ENCODE peak calls at places on chromosome X, in eight cellular contexts. One of them, this sample, is unnamed.
A peak's percentile ranks its signal among the peaks of the same experiment; 100 is the strongest.

GRCh38 chrX:65667503-65668355 is at the start of gene MSN:
- DNase-seq in dorsolateral prefrontal cortex: no peak
- DNase-seq in kidney tubule cell: peak; percentile 74
- DNase-seq in epithelial cell of esophagus: peak; percentile 58
- DNase-seq in T-helper 17 cell: peak; percentile 64
- DNase-seq in astrocyte of the spinal cord: peak; percentile 48
- DNase-seq in SW480: peak; percentile 70
- DNase-seq in esophagus squamous epithelium: no peak
- DNase-seq in this sample: no peak

GRCh38 chrX:46447384-46447783 is 97.8 kb downstream of the ZNF674 start:
- DNase-seq in dorsolateral prefrontal cortex: no peak
- DNase-seq in kidney tubule cell: peak; percentile 27
- DNase-seq in epithelial cell of esophagus: peak; percentile 4
- DNase-seq in T-helper 17 cell: no peak
- DNase-seq in astrocyte of the spinal cord: peak; percentile 5
- DNase-seq in SW480: peak; percentile 11
- DNase-seq in esophagus squamous epithelium: no peak
- DNase-seq in this sample: no peak

GRCh38 chrX:10615931-10616780 is 4.2 kb downstream of the MID1 start:
- DNase-seq in dorsolateral prefrontal cortex: no peak
- DNase-seq in kidney tubule cell: peak; percentile 69
- DNase-seq in epithelial cell of esophagus: peak; percentile 62
- DNase-seq in T-helper 17 cell: no peak
- DNase-seq in astrocyte of the spinal cord: peak; percentile 75
- DNase-seq in SW480: peak; percentile 69
- DNase-seq in esophagus squamous epithelium: no peak
- DNase-seq in this sample: peak; percentile 49

GRCh38 chrX:39201305-39201990 is 400.2 kb downstream of the MID1IP1 start:
- DNase-seq in dorsolateral prefrontal cortex: no peak
- DNase-seq in kidney tubule cell: peak; percentile 72
- DNase-seq in epithelial cell of esophagus: peak; percentile 37
- DNase-seq in T-helper 17 cell: no peak
- DNase-seq in astrocyte of the spinal cord: peak; percentile 17
- DNase-seq in SW480: no peak
- DNase-seq in esophagus squamous epithelium: no peak
- DNase-seq in this sample: no peak

GRCh38 chrX:122055450-122055849 is 1008.0 kb downstream of the GLUD2 start:
- DNase-seq in dorsolateral prefrontal cortex: no peak
- DNase-seq in kidney tubule cell: no peak
- DNase-seq in epithelial cell of esophagus: no peak
- DNase-seq in T-helper 17 cell: no peak
- DNase-seq in astrocyte of the spinal cord: no peak
- DNase-seq in SW480: no peak
- DNase-seq in esophagus squamous epithelium: no peak
- DNase-seq in this sample: no peak

GRCh38 chrX:97057349-97057909 is 173.7 kb downstream of the RPA4 start:
- DNase-seq in dorsolateral prefrontal cortex: no peak
- DNase-seq in kidney tubule cell: no peak
- DNase-seq in epithelial cell of esophagus: peak; percentile 16
- DNase-seq in T-helper 17 cell: no peak
- DNase-seq in astrocyte of the spinal cord: no peak
- DNase-seq in SW480: no peak
- DNase-seq in esophagus squamous epithelium: no peak
- DNase-seq in this sample: no peak

GRCh38 chrX:10189317-10190268 is 32.8 kb downstream of the CLCN4 start:
- DNase-seq in dorsolateral prefrontal cortex: peak; percentile 67
- DNase-seq in kidney tubule cell: peak; percentile 69
- DNase-seq in epithelial cell of esophagus: peak; percentile 53
- DNase-seq in T-helper 17 cell: peak; percentile 31
- DNase-seq in astrocyte of the spinal cord: peak; percentile 64
- DNase-seq in SW480: peak; percentile 45
- DNase-seq in esophagus squamous epithelium: no peak
- DNase-seq in this sample: peak; percentile 76

GRCh38 chrX:148268646-148269045 is 231.8 kb upstream of the AFF2 start:
- DNase-seq in dorsolateral prefrontal cortex: no peak
- DNase-seq in kidney tubule cell: no peak
- DNase-seq in epithelial cell of esophagus: no peak
- DNase-seq in T-helper 17 cell: no peak
- DNase-seq in astrocyte of the spinal cord: no peak
- DNase-seq in SW480: no peak
- DNase-seq in esophagus squamous epithelium: no peak
- DNase-seq in this sample: no peak

GRCh38 chrX:46574941-46575381 is 1.4 kb downstream of the CHST7 start:
- DNase-seq in dorsolateral prefrontal cortex: no peak
- DNase-seq in kidney tubule cell: peak; percentile 33
- DNase-seq in epithelial cell of esophagus: peak; percentile 49
- DNase-seq in T-helper 17 cell: peak; percentile 32
- DNase-seq in astrocyte of the spinal cord: no peak
- DNase-seq in SW480: no peak
- DNase-seq in esophagus squamous epithelium: no peak
- DNase-seq in this sample: no peak

GRCh38 chrX:110734894-110735541 is 60.6 kb downstream of the CHRDL1 start:
- DNase-seq in dorsolateral prefrontal cortex: no peak
- DNase-seq in kidney tubule cell: peak; percentile 92
- DNase-seq in epithelial cell of esophagus: peak; percentile 1
- DNase-seq in T-helper 17 cell: no peak
- DNase-seq in astrocyte of the spinal cord: peak; percentile 70
- DNase-seq in SW480: no peak
- DNase-seq in esophagus squamous epithelium: no peak
- DNase-seq in this sample: no peak

GRCh38 chrX:2723316-2723879 is 28.4 kb upstream of the XG start:
- DNase-seq in dorsolateral prefrontal cortex: no peak
- DNase-seq in kidney tubule cell: no peak
- DNase-seq in epithelial cell of esophagus: no peak
- DNase-seq in T-helper 17 cell: no peak
- DNase-seq in astrocyte of the spinal cord: no peak
- DNase-seq in SW480: no peak
- DNase-seq in esophagus squamous epithelium: no peak
- DNase-seq in this sample: no peak

GRCh38 chrX:119417842-119418241 is 18.7 kb downstream of the SLC25A43 start:
- DNase-seq in dorsolateral prefrontal cortex: no peak
- DNase-seq in kidney tubule cell: no peak
- DNase-seq in epithelial cell of esophagus: no peak
- DNase-seq in T-helper 17 cell: no peak
- DNase-seq in astrocyte of the spinal cord: peak; percentile 15
- DNase-seq in SW480: peak; percentile 21
- DNase-seq in esophagus squamous epithelium: no peak
- DNase-seq in this sample: peak; percentile 11

GRCh38 chrX:42778096-42778495 is at the start of gene PPP1R2C:
- DNase-seq in dorsolateral prefrontal cortex: no peak
- DNase-seq in kidney tubule cell: no peak
- DNase-seq in epithelial cell of esophagus: no peak
- DNase-seq in T-helper 17 cell: no peak
- DNase-seq in astrocyte of the spinal cord: no peak
- DNase-seq in SW480: no peak
- DNase-seq in esophagus squamous epithelium: no peak
- DNase-seq in this sample: no peak

GRCh38 chrX:141439651-141440050 is 144.9 kb downstream of the SPANXA1 start:
- DNase-seq in dorsolateral prefrontal cortex: no peak
- DNase-seq in kidney tubule cell: no peak
- DNase-seq in epithelial cell of esophagus: no peak
- DNase-seq in T-helper 17 cell: no peak
- DNase-seq in astrocyte of the spinal cord: no peak
- DNase-seq in SW480: no peak
- DNase-seq in esophagus squamous epithelium: no peak
- DNase-seq in this sample: no peak

GRCh38 chrX:150036181-150036580 is 97.9 kb upstream of the EOLA2 start:
- DNase-seq in dorsolateral prefrontal cortex: no peak
- DNase-seq in kidney tubule cell: peak; percentile 84
- DNase-seq in epithelial cell of esophagus: peak; percentile 64
- DNase-seq in T-helper 17 cell: no peak
- DNase-seq in astrocyte of the spinal cord: peak; percentile 57
- DNase-seq in SW480: peak; percentile 16
- DNase-seq in esophagus squamous epithelium: no peak
- DNase-seq in this sample: no peak

GRCh38 chrX:136765957-136766356 is 14.8 kb downstream of the ARHGEF6 start:
- DNase-seq in dorsolateral prefrontal cortex: no peak
- DNase-seq in kidney tubule cell: no peak
- DNase-seq in epithelial cell of esophagus: no peak
- DNase-seq in T-helper 17 cell: no peak
- DNase-seq in astrocyte of the spinal cord: no peak
- DNase-seq in SW480: no peak
- DNase-seq in esophagus squamous epithelium: no peak
- DNase-seq in this sample: no peak

GRCh38 chrX:101659601-101660063 is at the start of gene ARMCX2:
- DNase-seq in dorsolateral prefrontal cortex: peak; percentile 72
- DNase-seq in kidney tubule cell: peak; percentile 26
- DNase-seq in epithelial cell of esophagus: peak; percentile 50
- DNase-seq in T-helper 17 cell: no peak
- DNase-seq in astrocyte of the spinal cord: peak; percentile 53
- DNase-seq in SW480: no peak
- DNase-seq in esophagus squamous epithelium: no peak
- DNase-seq in this sample: no peak

GRCh38 chrX:37796805-37797204 is 16.9 kb downstream of the CYBB start:
- DNase-seq in dorsolateral prefrontal cortex: no peak
- DNase-seq in kidney tubule cell: peak; percentile 33
- DNase-seq in epithelial cell of esophagus: no peak
- DNase-seq in T-helper 17 cell: no peak
- DNase-seq in astrocyte of the spinal cord: no peak
- DNase-seq in SW480: no peak
- DNase-seq in esophagus squamous epithelium: no peak
- DNase-seq in this sample: no peak

This sample was measured in Caco-2.